ENCODE peak calls at places on chromosomes 12 and 14, in four cellular contexts. M is OCI-LY7, S is Peyer's patch, W is fibroblast of lung. T is an unnamed sample.

GRCh38 chr12:33438025-33438772 is 1.4 kb downstream of the SYT10 start:
- DNase-seq in W (no peak), S (no peak), M (no peak), T (no peak)

GRCh38 chr14:95523051-95523817 is 6.8 kb upstream of the SYNE3 start:
- DNase-seq in W (no peak), S (no peak), M (no peak), T (no peak)

GRCh38 chr12:64673490-64674169 is 63.3 kb downstream of the RASSF3 start:
- DNase-seq in W (peak; percentile 53), M (peak; percentile 38), S (no peak), T (no peak)

GRCh38 chr14:69077841-69078240 is 75.1 kb downstream of the DCAF5 start:
- DNase-seq in S (no peak), M (no peak), W (peak; percentile 65), T (no peak)

GRCh38 chr14:61489932-61490331 is 168.6 kb downstream of the PRKCH start:
- DNase-seq in M (no peak), S (no peak), W (peak; percentile 67), T (no peak)

GRCh38 chr12:92695056-92695455 is 7.7 kb upstream of the PLEKHG7 start:
- DNase-seq in M (no peak), S (no peak), W (no peak), T (no peak)

GRCh38 chr14:33602396-33602795 is 348.5 kb downstream of the EGLN3 start:
- DNase-seq in W (no peak), M (no peak), S (no peak), T (no peak)

GRCh38 chr14:50865677-50866076 is 6.2 kb upstream of the ABHD12B start:
- DNase-seq in W (peak; percentile 64), S (no peak), M (no peak), T (no peak)

GRCh38 chr14:102318781-102319276 is 717 bp upstream of the ZNF839 start:
- DNase-seq in M (peak; percentile 55), W (no peak), S (no peak), T (no peak)

GRCh38 chr14:77965919-77966435 is 166.1 kb downstream of the ADCK1 start:
- DNase-seq in M (no peak), W (peak; percentile 11), S (no peak), T (no peak)

GRCh38 chr14:74286736-74287135 is 16.0 kb downstream of the ABCD4 start:
- DNase-seq in W (no peak), S (no peak), M (no peak), T (no peak)

GRCh38 chr14:56216631-56217379 is 98.6 kb downstream of the PELI2 start:
- DNase-seq in S (no peak), M (no peak), W (peak; percentile 46), T (no peak)
- H3K4me3 ChIP-seq in S (no peak overlapping the region), M (no peak overlapping the region), W (no peak overlapping the region), T (no peak overlapping the region)

DNA sequence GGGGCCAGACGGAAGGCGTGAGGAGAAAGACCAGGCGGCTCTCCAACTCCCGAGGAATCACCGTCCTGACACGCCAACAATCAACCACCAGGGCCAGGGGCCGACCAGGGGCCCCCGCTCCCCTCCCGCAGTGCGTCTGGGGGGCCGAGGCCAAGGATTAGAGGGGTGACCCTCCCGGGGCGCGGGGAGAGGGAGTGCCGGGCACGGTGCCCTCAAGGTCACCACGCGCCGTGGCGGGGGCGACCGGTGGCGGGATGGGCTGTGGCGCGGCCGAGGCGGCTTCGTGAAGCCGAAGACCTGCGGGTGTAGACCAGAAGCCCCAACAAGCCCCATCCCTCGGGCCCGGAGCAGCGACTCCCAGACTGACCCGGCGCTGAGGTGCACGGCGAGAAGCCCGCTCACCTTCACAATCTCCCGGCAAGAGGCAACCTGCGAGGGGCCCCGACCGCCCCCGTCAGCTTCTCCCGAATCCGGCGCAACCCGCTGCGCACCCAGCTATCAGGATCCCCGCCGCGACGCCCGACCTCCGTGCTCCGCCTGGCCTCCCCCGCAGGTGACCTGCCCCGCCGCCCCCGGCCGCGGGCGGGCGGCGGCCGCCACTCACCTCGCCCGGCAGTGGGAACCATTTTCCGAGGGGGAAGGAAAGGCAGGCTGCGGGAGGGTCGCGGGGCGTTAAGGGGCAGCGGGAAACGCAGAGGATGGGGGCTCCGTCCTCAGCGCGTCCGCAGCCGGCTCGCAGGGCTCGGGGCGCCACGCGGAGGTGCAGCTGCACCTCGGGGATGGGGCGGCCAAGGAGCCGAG is 446 bp downstream of the ATP2B1 start:
- DNase-seq in M (peak; percentile 63), W (no peak), S (peak; percentile 72), T (no peak)
- TF ChIP-seq CTCF in M (no peak), W (no peak), S (peak; percentile 31), T (no peak)

GRCh38 chr12:24815087-24815423 is 133.8 kb downstream of the BCAT1 start:
- DNase-seq in M (no peak), S (no peak), W (no peak), T (no peak)
- H3K4me3 ChIP-seq in M (no peak overlapping the region), S (no peak overlapping the region), W (no peak overlapping the region), T (peak overlapping the region; percentile 1)

DNA sequence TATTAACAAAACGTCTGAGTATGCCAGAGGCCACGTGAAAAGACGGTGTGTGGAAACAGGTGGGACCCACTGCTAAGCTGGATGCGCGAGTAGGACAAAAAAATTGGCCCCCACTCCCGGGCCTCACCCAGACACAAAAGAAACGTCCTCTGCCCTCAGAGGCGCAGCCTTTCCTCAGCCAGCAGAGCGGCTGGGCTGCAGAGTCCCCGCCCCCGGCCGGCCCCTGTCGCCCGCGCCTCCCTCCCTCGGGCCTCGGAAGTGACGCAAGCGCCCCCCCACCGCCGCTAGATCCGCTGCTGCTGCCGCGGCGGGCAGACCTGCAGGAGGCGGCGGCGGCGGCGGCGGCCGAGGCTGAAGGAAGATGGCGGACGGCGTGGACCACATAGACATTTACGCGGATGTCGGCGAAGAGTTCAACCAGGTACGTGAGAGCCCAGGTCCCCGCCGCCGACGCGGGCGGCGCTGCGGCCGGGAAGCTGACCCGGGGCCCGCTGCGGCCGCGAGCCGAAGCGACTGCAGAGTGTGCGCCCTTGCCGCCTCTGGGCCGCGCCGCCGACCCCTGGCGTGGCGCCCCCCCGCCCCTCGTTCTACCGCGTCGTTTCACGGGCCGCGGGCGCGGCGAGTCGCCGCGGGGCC is at the start of gene CPSF6:
- DNase-seq in M (peak; percentile 96), W (peak; percentile 89), S (peak; percentile 98), T (peak; percentile 67)
- TF ChIP-seq CTCF in M (no peak), W (no peak), S (peak; percentile 15), T (no peak)

DNA sequence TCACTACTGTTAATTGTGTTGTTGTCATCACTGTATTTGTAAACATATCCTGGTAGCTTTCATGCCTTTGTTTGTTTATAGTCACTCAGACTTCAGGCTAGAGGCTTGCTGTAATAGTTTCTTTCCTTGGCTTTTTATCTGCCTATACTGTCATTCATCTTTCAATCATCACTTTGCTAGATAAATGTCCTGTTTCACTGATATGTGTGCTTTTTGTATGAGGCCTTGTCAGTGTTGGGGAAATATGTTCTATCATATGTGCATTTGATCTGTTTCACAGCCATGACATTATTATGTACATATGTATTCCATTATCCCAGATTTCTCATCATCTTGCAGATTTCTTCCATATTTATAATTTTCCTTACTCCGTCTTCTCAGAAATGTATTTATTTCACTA is 558.9 kb upstream of the LRFN5 start:
- DNase-seq in S (no peak), M (no peak), W (no peak), T (no peak)
- H3K4me3 ChIP-seq in S (no peak overlapping the region), M (no peak overlapping the region), W (no peak overlapping the region), T (no peak overlapping the region)

DNA sequence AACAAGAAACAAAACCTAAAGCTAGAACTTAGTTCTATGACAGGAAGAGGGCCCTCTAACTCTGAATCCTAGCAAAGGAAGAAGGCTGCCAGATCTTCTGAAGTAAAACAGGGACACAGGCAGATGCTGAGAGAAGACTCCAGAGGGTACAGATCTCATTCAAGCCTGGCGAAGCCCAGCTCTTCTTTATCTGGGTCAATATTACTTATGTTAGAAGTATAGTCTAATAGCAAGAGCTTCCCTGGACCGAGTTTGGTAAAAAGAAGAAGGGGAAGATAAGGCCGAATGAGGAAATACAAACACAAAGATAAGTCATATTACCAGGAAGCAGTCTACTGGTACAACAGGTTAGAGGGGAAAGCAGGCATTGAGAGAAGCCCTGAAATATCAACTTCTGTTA is 79.9 kb upstream of the CCDC91 start:
- DNase-seq in M (no peak), W (no peak), S (no peak), T (no peak)
- TF ChIP-seq CTCF in M (no peak), W (no peak), S (no peak), T (no peak)

DNA sequence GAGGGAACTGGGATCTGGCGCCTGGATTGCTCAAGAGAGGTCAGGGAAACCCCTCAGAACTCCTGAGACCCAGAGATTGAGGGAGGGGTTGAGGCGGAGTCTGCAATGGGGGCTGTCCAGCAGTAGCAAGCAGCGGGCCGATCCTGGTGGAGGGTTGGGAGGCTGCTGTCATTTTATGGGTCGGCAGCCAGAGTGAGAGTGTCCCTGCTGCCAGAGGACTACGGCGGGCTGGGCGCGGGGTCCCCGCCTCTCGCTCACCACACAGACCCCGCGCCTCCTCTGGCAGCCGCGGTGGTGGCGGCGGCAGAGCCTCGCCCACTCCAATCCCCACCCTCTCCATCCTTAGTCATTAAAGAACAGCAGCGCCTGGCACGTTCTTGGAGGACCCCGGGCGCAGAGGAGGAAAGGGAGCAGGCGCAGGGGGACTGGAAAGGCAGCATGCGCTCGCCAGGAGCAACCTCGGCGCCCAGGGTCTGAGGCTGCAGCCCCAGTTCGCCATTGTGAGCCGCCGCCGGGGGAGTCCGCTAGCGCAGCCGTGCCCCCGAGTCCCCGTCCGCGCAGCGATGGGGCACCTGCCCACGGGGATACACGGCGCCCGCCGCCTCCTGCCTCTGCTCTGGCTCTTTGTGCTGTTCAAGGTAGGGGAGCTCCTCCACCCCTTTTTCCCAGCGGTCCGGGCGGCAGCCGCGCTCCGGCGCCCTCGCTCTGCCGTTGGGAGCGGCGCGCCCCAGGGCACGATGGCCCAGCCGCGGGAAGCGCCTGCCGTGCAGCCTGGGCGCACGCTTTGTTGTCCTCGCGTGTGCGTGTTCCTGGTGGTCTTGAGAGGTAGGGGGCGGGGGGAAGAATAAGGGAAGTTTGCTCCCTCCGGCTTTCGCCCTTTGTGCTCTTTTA is at the start of gene PTPRO:
- DNase-seq in M (no peak), W (no peak), S (no peak), T (no peak)
- H3K4me3 ChIP-seq in M (no peak within 1 kb of the TSS), W (peak within 1 kb of the TSS; percentile 50), S (no peak within 1 kb of the TSS), T (no peak within 1 kb of the TSS)

GRCh38 chr12:5371636-5372035 is 60.3 kb upstream of the NTF3 start:
- DNase-seq in W (no peak), S (no peak), M (no peak), T (no peak)

GRCh38 chr12:5374691-5375090 is 57.2 kb upstream of the NTF3 start:
- DNase-seq in W (no peak), S (no peak), M (no peak), T (no peak)

GRCh38 chr12:5369298-5369697 is 62.6 kb upstream of the NTF3 start:
- DNase-seq in M (no peak), W (no peak), S (no peak), T (no peak)
- TF ChIP-seq CTCF in M (no peak), W (no peak), S (no peak), T (no peak)